ENCODE peak calls at places on chromosome 5, in five cellular contexts. One of them, this sample, is unnamed. For H3K4me1, the result is how much of the 10 kb centered on the place peaks cover.

GRCh38 chr5:89929173-89929572 is 480.4 kb downstream of the CETN3 start:
- DNase-seq in GM23248: no peak
- DNase-seq in cardiac muscle cell: peak
- DNase-seq in lung: no peak
- DNase-seq in stomach: no peak
- DNase-seq in this sample: no peak

GRCh38 chr5:132206782-132207181 is 20.9 kb downstream of the P4HA2 start:
- DNase-seq in stomach: no peak
- DNase-seq in GM23248: no peak
- DNase-seq in lung: no peak
- DNase-seq in cardiac muscle cell: no peak
- DNase-seq in this sample: no peak

GRCh38 chr5:112373888-112374287 is 45.2 kb downstream of the EPB41L4A start:
- DNase-seq in lung: no peak
- DNase-seq in cardiac muscle cell: no peak
- DNase-seq in GM23248: no peak
- DNase-seq in stomach: no peak
- DNase-seq in this sample: no peak

GRCh38 chr5:2802693-2803365 is 51.4 kb upstream of the IRX2 start:
- DNase-seq in cardiac muscle cell: no peak
- DNase-seq in stomach: peak
- DNase-seq in GM23248: no peak
- DNase-seq in lung: peak
- DNase-seq in this sample: no peak

GRCh38 chr5:84791730-84792129 is 407.1 kb upstream of the EDIL3 start:
- DNase-seq in GM23248: no peak
- DNase-seq in lung: no peak
- DNase-seq in stomach: no peak
- DNase-seq in cardiac muscle cell: no peak
- DNase-seq in this sample: no peak

GRCh38 chr5:176153741-176154140 is 84.5 kb upstream of the SIMC1 start:
- DNase-seq in lung: no peak
- DNase-seq in stomach: no peak
- DNase-seq in cardiac muscle cell: no peak
- DNase-seq in GM23248: peak
- DNase-seq in this sample: no peak

GRCh38 chr5:123429993-123430392 is 6.8 kb upstream of the CEP120 start:
- DNase-seq in lung: no peak
- DNase-seq in stomach: no peak
- DNase-seq in GM23248: peak
- DNase-seq in cardiac muscle cell: no peak
- DNase-seq in this sample: no peak

GRCh38 chr5:83096660-83097334 is 19.4 kb downstream of the XRCC4 start:
- DNase-seq in cardiac muscle cell: no peak
- DNase-seq in lung: no peak
- DNase-seq in stomach: no peak
- DNase-seq in GM23248: peak
- DNase-seq in this sample: no peak

GRCh38 chr5:172642511-172642910 is 1.4 kb downstream of the NEURL1B start:
- DNase-seq in cardiac muscle cell: no peak
- DNase-seq in GM23248: peak
- DNase-seq in stomach: no peak
- DNase-seq in lung: no peak
- DNase-seq in this sample: no peak

GRCh38 chr5:67030289-67031069 is 166.1 kb downstream of the CD180 start:
- DNase-seq in stomach: no peak
- DNase-seq in GM23248: peak
- DNase-seq in cardiac muscle cell: no peak
- DNase-seq in lung: no peak
- DNase-seq in this sample: no peak

GRCh38 chr5:170885281-170885680 is 23.5 kb downstream of the RANBP17 start:
- DNase-seq in GM23248: peak
- DNase-seq in cardiac muscle cell: no peak
- DNase-seq in lung: no peak
- DNase-seq in stomach: no peak
- DNase-seq in this sample: no peak

GRCh38 chr5:103211858-103212500 is 46.6 kb upstream of the MACIR start:
- DNase-seq in stomach: no peak
- DNase-seq in cardiac muscle cell: no peak
- DNase-seq in lung: no peak
- DNase-seq in GM23248: no peak
- DNase-seq in this sample: no peak

GRCh38 chr5:104951829-104952228 is 1389.2 kb upstream of the NUDT12 start:
- DNase-seq in stomach: no peak
- DNase-seq in GM23248: no peak
- DNase-seq in cardiac muscle cell: no peak
- DNase-seq in lung: no peak
- DNase-seq in this sample: no peak

GRCh38 chr5:36683821-36684434 is 77.5 kb downstream of the SLC1A3 start:
- DNase-seq in lung: peak
- DNase-seq in stomach: no peak
- DNase-seq in GM23248: peak
- DNase-seq in cardiac muscle cell: no peak
- DNase-seq in this sample: no peak

GRCh38 chr5:51958473-51958872 is 575.2 kb downstream of the ISL1 start:
- DNase-seq in lung: no peak
- DNase-seq in cardiac muscle cell: no peak
- DNase-seq in GM23248: no peak
- DNase-seq in stomach: no peak
- DNase-seq in this sample: no peak

GRCh38 chr5:31492824-31493223 is 39.1 kb downstream of the DROSHA start:
- DNase-seq in stomach: no peak
- DNase-seq in cardiac muscle cell: no peak
- DNase-seq in GM23248: peak
- DNase-seq in lung: no peak
- DNase-seq in this sample: no peak

GRCh38 chr5:143061161-143061945 is 291.2 kb downstream of the ARHGAP26 start:
- DNase-seq in lung: no peak
- DNase-seq in stomach: no peak
- DNase-seq in GM23248: peak
- DNase-seq in cardiac muscle cell: no peak
- DNase-seq in this sample: no peak

GRCh38 chr5:59021286-59021673 is 438.4 kb downstream of the RAB3C start:
- DNase-seq in GM23248: no peak
- DNase-seq in stomach: no peak
- DNase-seq in lung: no peak
- DNase-seq in cardiac muscle cell: no peak
- DNase-seq in this sample: no peak
- H3K4me1 ChIP-seq in GM23248: under half
- H3K4me1 ChIP-seq in stomach: under half
- H3K4me1 ChIP-seq in lung: under half
- H3K4me1 ChIP-seq in cardiac muscle cell: under half
- H3K4me1 ChIP-seq in this sample: under half

GRCh38 chr5:150729859-150730258 is 29.0 kb downstream of the DCTN4 start:
- DNase-seq in lung: no peak
- DNase-seq in GM23248: no peak
- DNase-seq in stomach: no peak
- DNase-seq in cardiac muscle cell: no peak
- DNase-seq in this sample: no peak
- H3K4me1 ChIP-seq in lung: under half
- H3K4me1 ChIP-seq in GM23248: under half
- H3K4me1 ChIP-seq in stomach: under half
- H3K4me1 ChIP-seq in cardiac muscle cell: under half
- H3K4me1 ChIP-seq in this sample: under half

GRCh38 chr5:174533127-174533453 is 191.3 kb upstream of the MSX2 start:
- DNase-seq in GM23248: no peak
- DNase-seq in lung: no peak
- DNase-seq in stomach: no peak
- DNase-seq in cardiac muscle cell: no peak
- DNase-seq in this sample: no peak

GRCh38 chr5:174533771-174534221 is 190.6 kb upstream of the MSX2 start:
- DNase-seq in GM23248: peak
- DNase-seq in lung: no peak
- DNase-seq in stomach: no peak
- DNase-seq in cardiac muscle cell: no peak
- DNase-seq in this sample: no peak

GRCh38 chr5:174529925-174530681 is 194.3 kb upstream of the MSX2 start:
- DNase-seq in cardiac muscle cell: no peak
- DNase-seq in stomach: no peak
- DNase-seq in lung: no peak
- DNase-seq in GM23248: no peak
- DNase-seq in this sample: no peak

GRCh38 chr5:174531782-174532191 is 192.6 kb upstream of the MSX2 start:
- DNase-seq in GM23248: no peak
- DNase-seq in stomach: no peak
- DNase-seq in lung: no peak
- DNase-seq in cardiac muscle cell: no peak
- DNase-seq in this sample: no peak

GRCh38 chr5:174532453-174533126 is 191.8 kb upstream of the MSX2 start:
- DNase-seq in cardiac muscle cell: peak
- DNase-seq in lung: peak
- DNase-seq in GM23248: peak
- DNase-seq in stomach: peak
- DNase-seq in this sample: no peak
- H3K4me1 ChIP-seq in cardiac muscle cell: under half
- H3K4me1 ChIP-seq in lung: under half
- H3K4me1 ChIP-seq in GM23248: under half
- H3K4me1 ChIP-seq in stomach: under half
- H3K4me1 ChIP-seq in this sample: under half

GRCh38 chr5:134835623-134836022 is 10.1 kb upstream of the C5orf24 start:
- DNase-seq in stomach: no peak
- DNase-seq in GM23248: no peak
- DNase-seq in cardiac muscle cell: no peak
- DNase-seq in lung: no peak
- DNase-seq in this sample: no peak
- H3K4me1 ChIP-seq in stomach: under half
- H3K4me1 ChIP-seq in GM23248: under half
- H3K4me1 ChIP-seq in cardiac muscle cell: under half
- H3K4me1 ChIP-seq in lung: under half
- H3K4me1 ChIP-seq in this sample: under half

DNA sequence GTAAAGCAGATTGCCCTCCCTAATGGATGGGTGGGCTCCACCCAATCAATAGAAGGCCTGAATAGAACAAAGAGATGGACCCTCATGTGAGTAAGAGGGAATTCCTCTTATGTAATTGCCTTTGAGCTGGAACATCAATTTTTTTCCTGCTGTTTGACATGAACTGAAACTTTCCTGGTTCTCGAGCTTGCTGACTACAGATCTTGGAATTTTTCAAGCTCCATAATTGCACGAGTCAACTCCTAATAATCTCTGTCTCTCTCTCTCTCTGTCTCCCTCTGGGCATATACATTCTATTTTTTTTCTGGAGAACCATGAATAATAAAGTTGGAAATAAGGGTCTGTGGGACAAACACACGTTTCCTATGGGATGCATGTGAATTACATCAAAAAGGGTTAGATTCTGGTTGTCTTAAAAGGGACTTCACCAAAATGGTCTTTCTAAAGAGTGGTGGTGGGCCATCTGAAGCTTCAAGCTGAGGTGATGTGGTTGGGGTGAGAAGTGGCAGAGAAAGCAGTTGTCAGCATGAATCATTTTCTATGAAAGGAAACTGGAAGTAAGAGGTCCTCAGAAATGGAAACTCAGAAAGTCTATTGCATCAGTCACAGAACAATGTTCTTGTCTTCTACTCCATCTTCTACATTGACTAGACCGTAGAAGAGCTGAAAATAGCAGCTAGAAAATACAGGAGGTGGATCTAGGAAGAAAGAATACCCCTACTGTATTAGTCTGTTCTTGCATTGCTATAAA is 47.0 kb upstream of the HOMER1 start:
- DNase-seq in GM23248: peak
- DNase-seq in lung: no peak
- DNase-seq in cardiac muscle cell: no peak
- DNase-seq in stomach: no peak
- DNase-seq in this sample: peak
- H3K4me1 ChIP-seq in GM23248: under half
- H3K4me1 ChIP-seq in lung: under half
- H3K4me1 ChIP-seq in cardiac muscle cell: under half
- H3K4me1 ChIP-seq in stomach: under half
- H3K4me1 ChIP-seq in this sample: under half

DNA sequence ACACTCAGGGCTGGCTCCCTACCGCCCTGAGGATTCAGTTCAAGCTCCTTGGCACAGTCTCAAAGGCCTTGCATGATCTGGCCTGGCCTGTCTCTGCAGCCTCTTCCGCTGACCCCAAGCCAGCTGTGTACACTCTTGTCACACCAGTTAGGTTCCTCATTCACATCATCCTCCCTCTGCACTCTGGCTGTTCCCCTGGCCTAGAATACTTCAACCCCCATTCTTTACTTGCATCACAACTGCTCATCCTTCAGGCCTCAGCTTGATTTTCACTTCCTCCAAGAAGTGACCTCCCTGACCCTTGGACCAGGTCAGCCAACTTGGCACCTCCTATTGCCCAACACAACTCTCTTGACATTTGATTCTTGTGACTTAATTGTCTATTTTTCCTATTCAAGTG is 18.9 kb upstream of the PFDN1 start:
- DNase-seq in lung: peak
- DNase-seq in stomach: no peak
- DNase-seq in GM23248: no peak
- DNase-seq in cardiac muscle cell: no peak
- DNase-seq in this sample: no peak
- H3K4me1 ChIP-seq in lung: under half
- H3K4me1 ChIP-seq in stomach: under half
- H3K4me1 ChIP-seq in GM23248: under half
- H3K4me1 ChIP-seq in cardiac muscle cell: under half
- H3K4me1 ChIP-seq in this sample: under half

GRCh38 chr5:173746050-173746449 is 129.6 kb upstream of the BOD1 start:
- DNase-seq in stomach: no peak
- DNase-seq in lung: no peak
- DNase-seq in GM23248: peak
- DNase-seq in cardiac muscle cell: no peak
- DNase-seq in this sample: peak

GRCh38 chr5:173743641-173744343 is 127.3 kb upstream of the BOD1 start:
- DNase-seq in stomach: no peak
- DNase-seq in lung: no peak
- DNase-seq in GM23248: no peak
- DNase-seq in cardiac muscle cell: no peak
- DNase-seq in this sample: peak

GRCh38 chr5:173745123-173745522 is 128.7 kb upstream of the BOD1 start:
- DNase-seq in lung: no peak
- DNase-seq in GM23248: no peak
- DNase-seq in cardiac muscle cell: no peak
- DNase-seq in stomach: no peak
- DNase-seq in this sample: peak

GRCh38 chr5:173745561-173745960 is 129.1 kb upstream of the BOD1 start:
- DNase-seq in cardiac muscle cell: no peak
- DNase-seq in lung: no peak
- DNase-seq in GM23248: no peak
- DNase-seq in stomach: no peak
- DNase-seq in this sample: no peak

GRCh38 chr5:173744527-173744926 is 128.1 kb upstream of the BOD1 start:
- DNase-seq in stomach: no peak
- DNase-seq in cardiac muscle cell: no peak
- DNase-seq in GM23248: no peak
- DNase-seq in lung: no peak
- DNase-seq in this sample: peak
- H3K4me1 ChIP-seq in stomach: under half
- H3K4me1 ChIP-seq in cardiac muscle cell: under half
- H3K4me1 ChIP-seq in GM23248: under half
- H3K4me1 ChIP-seq in lung: under half
- H3K4me1 ChIP-seq in this sample: half or more

This sample was measured in OCI-LY7.